ENCODE peak calls at places on chromosome 19, in six cellular contexts. One of them, this sample, is unnamed.

GRCh38 chr19:5196832-5197231 is 143.8 kb downstream of the PTPRS start:
- DNase-seq in WTC11: no peak
- DNase-seq in aorta: no peak
- DNase-seq in cardiac fibroblast: no peak
- DNase-seq in anterior cingulate cortex: no peak
- DNase-seq in DMS 273 treated with DMSO at 0.1 percent for 48 hours: no peak
- DNase-seq in this sample: no peak

GRCh38 chr19:33868076-33868735 is 71.5 kb downstream of the KCTD15 start:
- DNase-seq in DMS 273 treated with DMSO at 0.1 percent for 48 hours: no peak
- DNase-seq in aorta: no peak
- DNase-seq in anterior cingulate cortex: no peak
- DNase-seq in WTC11: no peak
- DNase-seq in cardiac fibroblast: no peak
- DNase-seq in this sample: no peak

GRCh38 chr19:43524922-43525835 is 1.8 kb downstream of the ETHE1 start:
- DNase-seq in WTC11: peak; percentile 62
- DNase-seq in anterior cingulate cortex: no peak
- DNase-seq in aorta: peak; percentile 72
- DNase-seq in cardiac fibroblast: peak; percentile 55
- DNase-seq in DMS 273 treated with DMSO at 0.1 percent for 48 hours: no peak
- DNase-seq in this sample: peak; percentile 71

GRCh38 chr19:33435706-33436359 is 62.3 kb downstream of the CEBPG start:
- DNase-seq in WTC11: no peak
- DNase-seq in anterior cingulate cortex: no peak
- DNase-seq in cardiac fibroblast: no peak
- DNase-seq in aorta: peak; percentile 39
- DNase-seq in DMS 273 treated with DMSO at 0.1 percent for 48 hours: no peak
- DNase-seq in this sample: no peak

GRCh38 chr19:4455742-4456565 is 1.6 kb downstream of the UBXN6 start:
- DNase-seq in anterior cingulate cortex: peak; percentile 36
- DNase-seq in aorta: peak; percentile 68
- DNase-seq in WTC11: no peak
- DNase-seq in DMS 273 treated with DMSO at 0.1 percent for 48 hours: peak; percentile 52
- DNase-seq in cardiac fibroblast: peak; percentile 85
- DNase-seq in this sample: no peak

GRCh38 chr19:32811151-32811550 is 58.4 kb downstream of the SLC7A9 start:
- DNase-seq in DMS 273 treated with DMSO at 0.1 percent for 48 hours: no peak
- DNase-seq in aorta: no peak
- DNase-seq in anterior cingulate cortex: no peak
- DNase-seq in WTC11: no peak
- DNase-seq in cardiac fibroblast: no peak
- DNase-seq in this sample: no peak

GRCh38 chr19:32311371-32311770 is 34.0 kb upstream of the ZNF507 start:
- DNase-seq in aorta: no peak
- DNase-seq in anterior cingulate cortex: no peak
- DNase-seq in WTC11: no peak
- DNase-seq in cardiac fibroblast: no peak
- DNase-seq in DMS 273 treated with DMSO at 0.1 percent for 48 hours: no peak
- DNase-seq in this sample: no peak

GRCh38 chr19:49749055-49749716 is 13.9 kb downstream of the TSKS start:
- DNase-seq in anterior cingulate cortex: no peak
- DNase-seq in WTC11: no peak
- DNase-seq in aorta: no peak
- DNase-seq in cardiac fibroblast: peak; percentile 44
- DNase-seq in DMS 273 treated with DMSO at 0.1 percent for 48 hours: no peak
- DNase-seq in this sample: no peak

GRCh38 chr19:13843104-13843921 is 33.6 kb upstream of the NANOS3 start:
- DNase-seq in aorta: peak; percentile 82
- DNase-seq in WTC11: peak; percentile 47
- DNase-seq in DMS 273 treated with DMSO at 0.1 percent for 48 hours: no peak
- DNase-seq in anterior cingulate cortex: no peak
- DNase-seq in cardiac fibroblast: peak; percentile 65
- DNase-seq in this sample: no peak

GRCh38 chr19:39515551-39516191 is 732 bp downstream of the SELENOV start:
- DNase-seq in DMS 273 treated with DMSO at 0.1 percent for 48 hours: no peak
- DNase-seq in anterior cingulate cortex: no peak
- DNase-seq in aorta: no peak
- DNase-seq in WTC11: peak; percentile 88
- DNase-seq in cardiac fibroblast: no peak
- DNase-seq in this sample: no peak

GRCh38 chr19:43934055-43934984 is 762 bp downstream of the ZNF45 start:
- DNase-seq in DMS 273 treated with DMSO at 0.1 percent for 48 hours: no peak
- DNase-seq in cardiac fibroblast: peak; percentile 10
- DNase-seq in anterior cingulate cortex: no peak
- DNase-seq in WTC11: no peak
- DNase-seq in aorta: no peak
- DNase-seq in this sample: peak; percentile 13

GRCh38 chr19:15316498-15316897 is 15.8 kb downstream of the BRD4 start:
- DNase-seq in DMS 273 treated with DMSO at 0.1 percent for 48 hours: no peak
- DNase-seq in anterior cingulate cortex: no peak
- DNase-seq in cardiac fibroblast: peak; percentile 34
- DNase-seq in aorta: no peak
- DNase-seq in WTC11: no peak
- DNase-seq in this sample: peak; percentile 59

GRCh38 chr19:48963371-48964204 is 1.5 kb upstream of the FTL start:
- DNase-seq in anterior cingulate cortex: peak; percentile 71
- DNase-seq in DMS 273 treated with DMSO at 0.1 percent for 48 hours: no peak
- DNase-seq in WTC11: peak; percentile 75
- DNase-seq in cardiac fibroblast: peak; percentile 78
- DNase-seq in aorta: peak; percentile 89
- DNase-seq in this sample: peak; percentile 87

GRCh38 chr19:41886761-41887710 is 4.1 kb downstream of the ARHGEF1 start:
- DNase-seq in aorta: no peak
- DNase-seq in cardiac fibroblast: no peak
- DNase-seq in DMS 273 treated with DMSO at 0.1 percent for 48 hours: no peak
- DNase-seq in anterior cingulate cortex: no peak
- DNase-seq in WTC11: no peak
- DNase-seq in this sample: peak; percentile 72

GRCh38 chr19:38917921-38918491 is 6.0 kb upstream of the CCER2 start:
- DNase-seq in DMS 273 treated with DMSO at 0.1 percent for 48 hours: no peak
- DNase-seq in aorta: no peak
- DNase-seq in anterior cingulate cortex: no peak
- DNase-seq in WTC11: no peak
- DNase-seq in cardiac fibroblast: no peak
- DNase-seq in this sample: no peak

GRCh38 chr19:17766543-17767131 is 15.4 kb downstream of the FCHO1 start:
- DNase-seq in WTC11: peak; percentile 94
- DNase-seq in cardiac fibroblast: peak; percentile 87
- DNase-seq in DMS 273 treated with DMSO at 0.1 percent for 48 hours: peak; percentile 30
- DNase-seq in anterior cingulate cortex: peak; percentile 73
- DNase-seq in aorta: peak; percentile 88
- DNase-seq in this sample: peak; percentile 74

GRCh38 chr19:32662186-32662585 is 12.8 kb downstream of the ANKRD27 start:
- DNase-seq in DMS 273 treated with DMSO at 0.1 percent for 48 hours: no peak
- DNase-seq in cardiac fibroblast: peak; percentile 80
- DNase-seq in WTC11: no peak
- DNase-seq in anterior cingulate cortex: no peak
- DNase-seq in aorta: peak; percentile 63
- DNase-seq in this sample: no peak

GRCh38 chr19:55259540-55260210 is 858 bp upstream of the PPP6R1 start:
- DNase-seq in DMS 273 treated with DMSO at 0.1 percent for 48 hours: no peak
- DNase-seq in cardiac fibroblast: no peak
- DNase-seq in aorta: no peak
- DNase-seq in anterior cingulate cortex: no peak
- DNase-seq in WTC11: no peak
- DNase-seq in this sample: no peak

GRCh38 chr19:50962245-50962644 is 7.1 kb downstream of the KLK6 start:
- DNase-seq in aorta: no peak
- DNase-seq in DMS 273 treated with DMSO at 0.1 percent for 48 hours: no peak
- DNase-seq in cardiac fibroblast: no peak
- DNase-seq in anterior cingulate cortex: no peak
- DNase-seq in WTC11: no peak
- DNase-seq in this sample: no peak

GRCh38 chr19:30078381-30078910 is 136.4 kb downstream of the URI1 start:
- DNase-seq in DMS 273 treated with DMSO at 0.1 percent for 48 hours: no peak
- DNase-seq in cardiac fibroblast: no peak
- DNase-seq in aorta: no peak
- DNase-seq in WTC11: no peak
- DNase-seq in anterior cingulate cortex: no peak
- DNase-seq in this sample: no peak

GRCh38 chr19:5913739-5914357 is at the start of gene CAPS:
- DNase-seq in cardiac fibroblast: peak; percentile 36
- DNase-seq in WTC11: no peak
- DNase-seq in aorta: peak; percentile 81
- DNase-seq in anterior cingulate cortex: peak; percentile 34
- DNase-seq in DMS 273 treated with DMSO at 0.1 percent for 48 hours: no peak
- DNase-seq in this sample: no peak

GRCh38 chr19:39401549-39402416 is 4.9 kb upstream of the ZFP36 start:
- DNase-seq in WTC11: no peak
- DNase-seq in anterior cingulate cortex: no peak
- DNase-seq in aorta: peak; percentile 85
- DNase-seq in DMS 273 treated with DMSO at 0.1 percent for 48 hours: no peak
- DNase-seq in cardiac fibroblast: peak; percentile 88
- DNase-seq in this sample: peak; percentile 75

GRCh38 chr19:18205180-18205915 is 1.5 kb upstream of the RAB3A start:
- DNase-seq in cardiac fibroblast: peak; percentile 76
- DNase-seq in WTC11: peak; percentile 68
- DNase-seq in anterior cingulate cortex: peak; percentile 75
- DNase-seq in DMS 273 treated with DMSO at 0.1 percent for 48 hours: peak; percentile 56
- DNase-seq in aorta: peak; percentile 89
- DNase-seq in this sample: peak; percentile 82

GRCh38 chr19:29682236-29682895 is 17.1 kb downstream of the PLEKHF1 start:
- DNase-seq in DMS 273 treated with DMSO at 0.1 percent for 48 hours: no peak
- DNase-seq in cardiac fibroblast: no peak
- DNase-seq in aorta: peak; percentile 39
- DNase-seq in WTC11: no peak
- DNase-seq in anterior cingulate cortex: no peak
- DNase-seq in this sample: no peak

GRCh38 chr19:34034318-34034846 is 137.9 kb upstream of the LSM14A start:
- DNase-seq in aorta: no peak
- DNase-seq in DMS 273 treated with DMSO at 0.1 percent for 48 hours: no peak
- DNase-seq in anterior cingulate cortex: no peak
- DNase-seq in WTC11: no peak
- DNase-seq in cardiac fibroblast: no peak
- DNase-seq in this sample: no peak

GRCh38 chr19:33301900-33302174 is 497 bp downstream of the CEBPA start:
- DNase-seq in anterior cingulate cortex: no peak
- DNase-seq in aorta: no peak
- DNase-seq in cardiac fibroblast: no peak
- DNase-seq in DMS 273 treated with DMSO at 0.1 percent for 48 hours: no peak
- DNase-seq in WTC11: no peak
- DNase-seq in this sample: no peak

GRCh38 chr19:48445256-48445605 is 552 bp upstream of the GRWD1 start:
- DNase-seq in anterior cingulate cortex: no peak
- DNase-seq in WTC11: no peak
- DNase-seq in aorta: no peak
- DNase-seq in cardiac fibroblast: peak; percentile 94
- DNase-seq in DMS 273 treated with DMSO at 0.1 percent for 48 hours: peak; percentile 93
- DNase-seq in this sample: peak; percentile 68

GRCh38 chr19:54415208-54415900 is at the start of gene TTYH1:
- DNase-seq in cardiac fibroblast: no peak
- DNase-seq in DMS 273 treated with DMSO at 0.1 percent for 48 hours: no peak
- DNase-seq in aorta: no peak
- DNase-seq in anterior cingulate cortex: peak; percentile 53
- DNase-seq in WTC11: peak; percentile 77
- DNase-seq in this sample: peak; percentile 73

GRCh38 chr19:12766051-12766521 is 9.3 kb downstream of the HOOK2 start:
- DNase-seq in anterior cingulate cortex: no peak
- DNase-seq in cardiac fibroblast: peak; percentile 74
- DNase-seq in WTC11: peak; percentile 89
- DNase-seq in DMS 273 treated with DMSO at 0.1 percent for 48 hours: peak; percentile 27
- DNase-seq in aorta: peak; percentile 85
- DNase-seq in this sample: peak; percentile 89

GRCh38 chr19:10748924-10749434 is 31.1 kb downstream of the DNM2 start:
- DNase-seq in aorta: peak; percentile 67
- DNase-seq in cardiac fibroblast: peak; percentile 52
- DNase-seq in WTC11: no peak
- DNase-seq in DMS 273 treated with DMSO at 0.1 percent for 48 hours: peak; percentile 69
- DNase-seq in anterior cingulate cortex: peak; percentile 53
- DNase-seq in this sample: no peak

GRCh38 chr19:58385313-58386165 is 1.5 kb upstream of the RPS5 start:
- DNase-seq in anterior cingulate cortex: no peak
- DNase-seq in aorta: no peak
- DNase-seq in DMS 273 treated with DMSO at 0.1 percent for 48 hours: no peak
- DNase-seq in WTC11: no peak
- DNase-seq in cardiac fibroblast: no peak
- DNase-seq in this sample: no peak

GRCh38 chr19:45882652-45883585 is 3.0 kb downstream of the IRF2BP1 start:
- DNase-seq in aorta: peak; percentile 88
- DNase-seq in cardiac fibroblast: peak; percentile 91
- DNase-seq in WTC11: peak; percentile 94
- DNase-seq in DMS 273 treated with DMSO at 0.1 percent for 48 hours: peak; percentile 27
- DNase-seq in anterior cingulate cortex: peak; percentile 34
- DNase-seq in this sample: peak; percentile 90

GRCh38 chr19:35216026-35216832 is 12.3 kb downstream of the FAM187B start:
- DNase-seq in cardiac fibroblast: peak; percentile 12
- DNase-seq in WTC11: no peak
- DNase-seq in anterior cingulate cortex: no peak
- DNase-seq in aorta: no peak
- DNase-seq in DMS 273 treated with DMSO at 0.1 percent for 48 hours: no peak
- DNase-seq in this sample: no peak

GRCh38 chr19:18945297-18945696 is 4.3 kb upstream of the HOMER3 start:
- DNase-seq in cardiac fibroblast: no peak
- DNase-seq in WTC11: no peak
- DNase-seq in aorta: no peak
- DNase-seq in DMS 273 treated with DMSO at 0.1 percent for 48 hours: no peak
- DNase-seq in anterior cingulate cortex: no peak
- DNase-seq in this sample: no peak

GRCh38 chr19:48970923-48971395 is 5.8 kb downstream of the FTL start:
- DNase-seq in cardiac fibroblast: peak; percentile 85
- DNase-seq in anterior cingulate cortex: peak; percentile 45
- DNase-seq in DMS 273 treated with DMSO at 0.1 percent for 48 hours: no peak
- DNase-seq in WTC11: peak; percentile 91
- DNase-seq in aorta: peak; percentile 91
- DNase-seq in this sample: peak; percentile 81

GRCh38 chr19:36054119-36054732 is at the start of gene THAP8:
- DNase-seq in cardiac fibroblast: peak; percentile 99
- DNase-seq in WTC11: peak; percentile 98
- DNase-seq in aorta: peak; percentile 100
- DNase-seq in anterior cingulate cortex: peak; percentile 99
- DNase-seq in DMS 273 treated with DMSO at 0.1 percent for 48 hours: peak; percentile 98
- DNase-seq in this sample: peak; percentile 99

GRCh38 chr19:48752511-48753365 is at the start of gene FUT1:
- DNase-seq in aorta: peak; percentile 69
- DNase-seq in WTC11: peak; percentile 96
- DNase-seq in cardiac fibroblast: peak; percentile 25
- DNase-seq in anterior cingulate cortex: no peak
- DNase-seq in DMS 273 treated with DMSO at 0.1 percent for 48 hours: no peak
- DNase-seq in this sample: peak; percentile 52